ENCODE peak calls at places on chromosome 12, in ten cellular contexts. A is NB4, G is endothelial cell, W is RCC 7860, U is germinal center, S is G401, M is non-pigmented ciliary epithelial cell, E is AG08395, K is neuronal stem cell, C is GM19239. R is an unnamed sample.

GRCh38 chr12:82687020-82687951 is 580 bp downstream of the TMTC2 start:
- DNase-seq in G (peak; percentile 49), A (peak; percentile 72), U (peak; percentile 32), K (peak; percentile 42), W (no peak), E (peak; percentile 6), M (no peak), C (peak; percentile 24), S (peak; percentile 71), R (peak; percentile 43)

GRCh38 chr12:6551496-6552139 is 4.2 kb downstream of the IFFO1 start:
- DNase-seq in C (no peak), M (no peak), W (peak; percentile 62), U (no peak), A (no peak), K (no peak), G (no peak), E (peak; percentile 65), S (no peak), R (no peak)

GRCh38 chr12:15276088-15276698 is 46.1 kb upstream of the PTPRO start:
- DNase-seq in C (no peak), M (no peak), W (peak; percentile 18), U (peak; percentile 13), A (peak; percentile 29), S (peak; percentile 44), E (peak; percentile 52), G (peak; percentile 56), K (peak; percentile 56), R (no peak)

GRCh38 chr12:113207621-113208040 is 13.6 kb upstream of the TPCN1 start:
- DNase-seq in G (no peak), K (no peak), A (peak; percentile 94), W (no peak), C (no peak), S (no peak), U (no peak), E (no peak), M (no peak), R (no peak)

GRCh38 chr12:121530600-121531355 is 50.0 kb downstream of the KDM2B start:
- DNase-seq in W (peak; percentile 51), S (no peak), U (peak; percentile 72), E (peak; percentile 80), A (peak; percentile 97), C (peak; percentile 50), M (peak; percentile 45), G (peak; percentile 29), K (no peak), R (peak; percentile 57)

GRCh38 chr12:47097276-47097896 is 17.6 kb upstream of the AMIGO2 start:
- DNase-seq in S (no peak), M (no peak), W (peak; percentile 17), U (no peak), A (no peak), C (no peak), G (no peak), K (no peak), E (no peak), R (no peak)

GRCh38 chr12:70487440-70487839 is 121.3 kb downstream of the KCNMB4 start:
- DNase-seq in S (no peak), M (no peak), A (no peak), E (no peak), W (no peak), U (no peak), K (no peak), C (no peak), G (no peak), R (no peak)

GRCh38 chr12:19959353-19959752 is 409.0 kb upstream of the PDE3A start:
- DNase-seq in G (no peak), C (no peak), E (peak; percentile 6), W (no peak), A (no peak), K (no peak), M (no peak), S (no peak), U (no peak), R (no peak)

GRCh38 chr12:28955491-28955890 is 193.6 kb upstream of the FAR2 start:
- DNase-seq in A (no peak), W (no peak), U (no peak), G (no peak), K (no peak), S (no peak), C (no peak), E (peak; percentile 31), M (no peak), R (no peak)

GRCh38 chr12:106154781-106155273 is 16.1 kb upstream of the NUAK1 start:
- DNase-seq in C (no peak), U (no peak), A (no peak), W (no peak), K (no peak), M (no peak), E (no peak), G (no peak), S (no peak), R (no peak)

GRCh38 chr12:48764521-48764920 is 24.4 kb downstream of the ADCY6 start:
- DNase-seq in W (no peak), K (no peak), M (no peak), C (no peak), U (no peak), G (no peak), A (peak; percentile 33), S (no peak), E (no peak), R (no peak)

GRCh38 chr12:19574606-19575005 is 135.3 kb downstream of the AEBP2 start:
- DNase-seq in S (no peak), U (no peak), C (no peak), W (no peak), A (peak; percentile 43), E (no peak), M (no peak), K (no peak), G (no peak), R (no peak)

GRCh38 chr12:56634837-56635538 is 4.9 kb upstream of the BAZ2A start:
- DNase-seq in W (peak; percentile 84), E (peak; percentile 83), S (peak; percentile 88), M (no peak), U (peak; percentile 86), G (peak; percentile 53), K (no peak), A (peak; percentile 81), C (no peak), R (peak; percentile 66)

GRCh38 chr12:113537751-113538087 is 66.0 kb upstream of the LHX5 start:
- DNase-seq in E (no peak), A (no peak), K (no peak), C (no peak), M (no peak), W (no peak), S (no peak), G (no peak), U (no peak), R (no peak)

GRCh38 chr12:104886418-104887401 is 71.4 kb downstream of the SLC41A2 start:
- DNase-seq in A (no peak), W (no peak), U (no peak), G (no peak), C (no peak), K (no peak), S (no peak), M (no peak), E (no peak), R (no peak)

GRCh38 chr12:55730447-55730820 is 1.6 kb upstream of the CD63 start:
- DNase-seq in M (no peak), E (no peak), K (no peak), G (no peak), C (no peak), W (no peak), S (no peak), U (no peak), A (no peak), R (no peak)

GRCh38 chr12:101299346-101299745 is 19.4 kb downstream of the UTP20 start:
- DNase-seq in M (no peak), E (no peak), K (no peak), W (no peak), A (no peak), U (no peak), C (no peak), S (no peak), G (no peak), R (no peak)

GRCh38 chr12:6840428-6841138 is at the start of gene GNB3:
- DNase-seq in S (no peak), M (no peak), U (no peak), W (no peak), G (no peak), E (no peak), C (no peak), K (no peak), A (no peak), R (no peak)

GRCh38 chr12:54038760-54039414 is 6.0 kb downstream of the HOXC5 start:
- DNase-seq in E (no peak), M (no peak), S (no peak), K (no peak), G (no peak), C (no peak), U (no peak), W (no peak), A (no peak), R (no peak)

GRCh38 chr12:124774462-124775167 is 89.0 kb downstream of the SCARB1 start:
- DNase-seq in C (peak; percentile 69), E (peak; percentile 87), A (peak; percentile 84), W (peak; percentile 20), M (peak; percentile 87), K (no peak), S (peak; percentile 76), U (peak; percentile 48), G (no peak), R (peak; percentile 73)

GRCh38 chr12:49342914-49343731 is 3.6 kb upstream of the DNAJC22 start:
- DNase-seq in A (no peak), C (no peak), W (peak; percentile 67), E (no peak), S (peak; percentile 37), M (no peak), K (no peak), G (no peak), U (no peak), R (no peak)

GRCh38 chr12:1006255-1006654 is 15.2 kb downstream of the ERC1 start:
- DNase-seq in A (no peak), E (no peak), M (no peak), G (no peak), U (no peak), K (no peak), C (no peak), S (no peak), W (peak; percentile 0), R (no peak)

GRCh38 chr12:54147186-54147585 is 41.6 kb downstream of the SMUG1 start:
- DNase-seq in U (no peak), M (no peak), G (no peak), C (no peak), W (no peak), S (peak; percentile 59), K (no peak), A (peak; percentile 22), E (peak; percentile 45), R (no peak)

GRCh38 chr12:48185181-48185919 is 1.9 kb downstream of the CCDC184 start:
- DNase-seq in E (no peak), S (peak; percentile 82), A (no peak), M (no peak), K (no peak), W (no peak), G (no peak), U (peak; percentile 22), C (no peak), R (peak; percentile 73)

GRCh38 chr12:116443706-116444589 is 115.2 kb upstream of the MAP1LC3B2 start:
- DNase-seq in S (no peak), W (no peak), K (no peak), C (no peak), A (peak; percentile 95), E (no peak), G (no peak), U (no peak), M (no peak), R (no peak)

GRCh38 chr12:52872644-52873384 is 24.0 kb upstream of the KRT78 start:
- DNase-seq in K (no peak), E (no peak), S (no peak), W (no peak), G (no peak), A (no peak), M (no peak), U (no peak), C (no peak), R (no peak)

GRCh38 chr12:26953447-26953846 is 15.2 kb downstream of the FGFR1OP2 start:
- DNase-seq in S (no peak), M (no peak), U (no peak), A (peak; percentile 70), E (no peak), W (no peak), K (no peak), G (no peak), C (no peak), R (no peak)

GRCh38 chr12:6635375-6635855 is 344 bp downstream of the LPAR5 start:
- DNase-seq in E (no peak), M (no peak), G (no peak), C (no peak), W (no peak), U (peak; percentile 66), A (peak; percentile 78), S (no peak), K (no peak), R (no peak)